ENCODE peak calls at places on chromosomes 1 and 21, in six cellular contexts. W, V, M, R, N and L are unnamed samples.

GRCh38 chr1:215004121-215004837 is 78.3 kb upstream of the KCNK2 start:
- DNase-seq in W (no peak), N (peak; percentile 61), R (peak; percentile 59), M (peak; percentile 26), V (no peak), L (no peak)

GRCh38 chr1:99590578-99591209 is 55.2 kb upstream of the PALMD start:
- DNase-seq in W (no peak), N (peak; percentile 91), M (peak; percentile 94), V (peak; percentile 5), R (peak; percentile 92), L (peak; percentile 71)

GRCh38 chr1:40032240-40032891 is 8.2 kb upstream of the CAP1 start:
- DNase-seq in W (peak; percentile 37), R (peak; percentile 86), M (peak; percentile 75), V (no peak), N (peak; percentile 85), L (no peak)

GRCh38 chr1:51736702-51737101 is 119.8 kb downstream of the OSBPL9 start:
- DNase-seq in W (no peak), V (peak; percentile 25), N (peak; percentile 54), M (peak; percentile 79), R (peak; percentile 93), L (no peak)

GRCh38 chr1:230012742-230013141 is 54.3 kb upstream of the GALNT2 start:
- DNase-seq in V (no peak), W (no peak), M (no peak), R (no peak), N (no peak), L (no peak)

GRCh38 chr1:3671371-3672180 is 19.3 kb downstream of the TP73 start:
- DNase-seq in V (no peak), W (no peak), M (no peak), N (no peak), R (no peak), L (no peak)

GRCh38 chr1:3805038-3805437 is 8.7 kb upstream of the LRRC47 start:
- DNase-seq in V (no peak), N (no peak), W (no peak), M (no peak), R (no peak), L (no peak)

GRCh38 chr1:161839591-161839990 is 73.5 kb downstream of the ATF6 start:
- DNase-seq in V (no peak), M (no peak), R (no peak), W (no peak), N (no peak), L (no peak)

GRCh38 chr21:36966846-36967657 is 583 bp upstream of the HLCS start:
- DNase-seq in V (no peak), R (peak; percentile 32), N (peak; percentile 38), W (no peak), M (peak; percentile 13), L (no peak)

GRCh38 chr1:111612006-111612405 is 7.6 kb upstream of the RAP1A start:
- DNase-seq in W (no peak), V (no peak), R (no peak), M (no peak), N (no peak), L (no peak)

GRCh38 chr1:66370462-66370907 is 163.5 kb upstream of the SGIP1 start:
- DNase-seq in M (no peak), N (no peak), W (no peak), R (no peak), V (no peak), L (no peak)

GRCh38 chr1:36570478-36571060 is 87.9 kb upstream of the CSF3R start:
- DNase-seq in W (no peak), R (no peak), N (no peak), M (no peak), V (no peak), L (no peak)

GRCh38 chr1:231260351-231260750 is 19.3 kb downstream of the GNPAT start:
- DNase-seq in W (no peak), M (no peak), R (no peak), N (no peak), V (no peak), L (no peak)

GRCh38 chr1:33599516-33600115 is 127.2 kb downstream of the ZSCAN20 start:
- DNase-seq in M (no peak), V (no peak), R (no peak), N (no peak), W (no peak), L (no peak)

GRCh38 chr1:40922969-40923368 is 56.5 kb upstream of the CTPS1 start:
- DNase-seq in V (no peak), R (no peak), W (no peak), M (no peak), N (no peak), L (no peak)

GRCh38 chr1:84665703-84666317 is 24.5 kb downstream of the SSX2IP start:
- DNase-seq in R (peak; percentile 59), M (peak; percentile 24), W (no peak), N (peak; percentile 65), V (no peak), L (peak; percentile 24)

GRCh38 chr1:42358791-42359190 is 21.8 kb upstream of the RIMKLA start:
- DNase-seq in W (no peak), M (no peak), N (no peak), R (no peak), V (no peak), L (no peak)

GRCh38 chr1:58882322-58882951 is 98.6 kb upstream of the JUN start:
- DNase-seq in R (no peak), W (no peak), M (no peak), V (no peak), N (no peak), L (no peak)

GRCh38 chr21:40453183-40453582 is 393.8 kb downstream of the DSCAM start:
- DNase-seq in R (no peak), N (no peak), M (no peak), W (no peak), V (no peak), L (no peak)

GRCh38 chr1:226001852-226002666 is 2.9 kb upstream of the SDE2 start:
- DNase-seq in R (peak; percentile 54), W (peak; percentile 41), V (no peak), M (peak; percentile 8), N (peak; percentile 53), L (no peak)

GRCh38 chr1:246212013-246212412 is 295.1 kb downstream of the SMYD3 start:
- DNase-seq in R (no peak), M (no peak), N (no peak), W (no peak), V (no peak), L (no peak)

GRCh38 chr1:27527223-27527856 is 37.4 kb upstream of the WASF2 start:
- DNase-seq in V (no peak), M (no peak), N (peak; percentile 78), W (peak; percentile 23), R (no peak), L (no peak)
- H3K4me3 ChIP-seq in V (no peak overlapping the region), M (no peak overlapping the region), N (no peak overlapping the region), W (peak overlapping the region; percentile 46), R (no peak overlapping the region), L (no peak overlapping the region)

GRCh38 chr1:10557714-10558113 is 83.0 kb downstream of the PEX14 start:
- DNase-seq in V (no peak), M (no peak), R (no peak), N (no peak), W (no peak), L (no peak)

GRCh38 chr1:10564063-10564462 is 89.3 kb downstream of the PEX14 start:
- DNase-seq in M (no peak), N (no peak), V (no peak), R (no peak), W (no peak), L (no peak)

GRCh38 chr1:10559386-10559785 is 84.6 kb downstream of the PEX14 start:
- DNase-seq in M (no peak), N (no peak), W (no peak), R (no peak), V (no peak), L (no peak)

GRCh38 chr1:10561497-10561896 is 86.7 kb downstream of the PEX14 start:
- DNase-seq in V (no peak), N (no peak), M (peak; percentile 44), R (peak; percentile 58), W (no peak), L (peak; percentile 23)

GRCh38 chr1:10561955-10562354 is 87.2 kb downstream of the PEX14 start:
- DNase-seq in M (no peak), V (no peak), W (no peak), N (no peak), R (no peak), L (no peak)
- TF ChIP-seq CTCF in M (peak; percentile 25), V (peak; percentile 37), W (no peak), N (peak; percentile 12), R (peak; percentile 32), L (peak; percentile 24)

GRCh38 chr1:244230470-244230869 is 179.4 kb downstream of the ZBTB18 start:
- DNase-seq in N (no peak), M (no peak), V (no peak), W (no peak), R (no peak), L (no peak)

GRCh38 chr1:244221961-244222360 is 170.9 kb downstream of the ZBTB18 start:
- DNase-seq in V (no peak), M (no peak), N (no peak), W (no peak), R (peak; percentile 34), L (no peak)

GRCh38 chr1:244224487-244225430 is 173.7 kb downstream of the ZBTB18 start:
- DNase-seq in R (no peak), V (no peak), W (no peak), M (peak; percentile 26), N (peak; percentile 45), L (no peak)

GRCh38 chr1:244231193-244231571 is 180.1 kb downstream of the ZBTB18 start:
- DNase-seq in M (peak; percentile 43), R (peak; percentile 22), W (no peak), N (peak; percentile 26), V (no peak), L (no peak)

DNA sequence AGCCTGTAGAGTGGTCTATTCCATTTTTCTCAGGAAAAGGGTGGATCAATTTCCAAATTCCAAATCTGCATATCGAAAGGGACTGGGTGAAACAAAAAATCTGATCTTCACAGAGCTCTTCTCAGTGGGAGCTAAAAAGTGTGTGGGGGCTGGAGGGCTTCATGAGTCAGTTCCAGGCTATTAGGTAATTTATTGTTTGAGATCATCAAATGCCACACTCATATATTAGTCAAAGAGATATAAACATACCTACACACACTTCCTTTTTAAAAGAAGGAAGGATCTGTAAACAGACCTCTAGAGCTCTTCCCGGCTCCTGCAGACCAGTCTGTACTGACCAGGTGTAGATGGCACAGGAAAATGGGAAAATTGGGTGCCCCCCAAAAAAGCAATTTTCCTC is 175.4 kb downstream of the ZBTB18 start:
- DNase-seq in V (no peak), R (no peak), N (peak; percentile 26), W (no peak), M (peak; percentile 39), L (no peak)
- H3K4me3 ChIP-seq in V (no peak overlapping the region), R (no peak overlapping the region), N (no peak overlapping the region), W (no peak overlapping the region), M (no peak overlapping the region), L (no peak overlapping the region)

GRCh38 chr1:29286194-29286767 is 50.0 kb downstream of the PTPRU start:
- DNase-seq in W (no peak), N (no peak), R (no peak), M (no peak), V (no peak), L (no peak)
- TF ChIP-seq CTCF in W (no peak), N (no peak), R (peak; percentile 6), M (no peak), V (no peak), L (no peak)

DNA sequence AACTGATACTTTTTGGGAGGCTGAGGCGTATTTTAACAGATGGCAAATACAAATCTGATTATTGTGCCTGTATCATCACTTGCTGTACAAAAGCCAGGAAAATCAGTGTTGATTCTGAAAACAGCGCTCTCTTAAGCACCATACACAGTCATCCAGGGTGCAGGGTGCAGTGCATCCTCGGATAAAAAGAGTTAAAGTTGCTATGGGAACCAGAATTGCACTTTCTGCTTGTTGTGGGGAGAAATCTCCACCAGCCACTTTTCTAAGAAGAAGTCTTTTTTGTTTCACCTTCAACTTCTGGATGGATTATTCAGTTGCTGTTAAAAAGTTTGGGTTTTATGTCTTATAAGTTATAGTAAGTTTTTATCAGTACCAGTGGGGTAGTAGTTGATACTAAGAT is 3.8 kb downstream of the LAMC1 start:
- DNase-seq in N (no peak), R (peak; percentile 34), V (no peak), W (no peak), M (no peak), L (no peak)
- H3K4me3 ChIP-seq in N (peak overlapping the region; percentile 64), R (peak overlapping the region; percentile 94), V (no peak overlapping the region), W (no peak overlapping the region), M (peak overlapping the region; percentile 81), L (peak overlapping the region; percentile 70)